ENCODE peak calls at places on chromosomes 11 and 22, in seven cellular contexts. L is AG08395; G is tibial artery; J is activated CD4-positive, alpha-beta T cell treated with anti-CD3 and anti-CD28 coated beads, Interleukin-2, amount 50 U/mL, for 1 hour; M is NCI-H460; E is lung microvascular endothelial cell; A is GM12865. Z is an unnamed sample.

GRCh38 chr22:19143212-19143611 is 1.2 kb downstream of the ESS2 start:
- DNase-seq in L (no peak), G (no peak), J (no peak), M (no peak), E (no peak), A (no peak), Z (no peak)

GRCh38 chr11:9090488-9091043 is 833 bp downstream of the SCUBE2 start:
- DNase-seq in L (peak; percentile 28), G (no peak), J (no peak), M (no peak), E (no peak), A (no peak), Z (no peak)

GRCh38 chr11:128663824-128664223 is 30.0 kb upstream of the FLI1 start:
- DNase-seq in L (no peak), G (no peak), J (no peak), M (no peak), E (no peak), A (no peak), Z (no peak)

GRCh38 chr11:84969103-84969502 is 658.0 kb downstream of the DLG2 start:
- DNase-seq in L (peak; percentile 50), G (peak; percentile 66), J (no peak), M (no peak), E (no peak), A (no peak), Z (no peak)

GRCh38 chr11:2795491-2795991 is 90.0 kb downstream of the CDKN1C start:
- DNase-seq in L (no peak), G (no peak), J (no peak), M (no peak), E (no peak), A (no peak), Z (no peak)

GRCh38 chr11:24754406-24754805 is 257.6 kb downstream of the LUZP2 start:
- DNase-seq in L (no peak), G (no peak), J (no peak), M (no peak), E (no peak), A (no peak), Z (no peak)

GRCh38 chr11:93917673-93918072 is 67.3 kb upstream of the VSTM5 start:
- DNase-seq in L (no peak), G (no peak), J (no peak), M (no peak), E (no peak), A (no peak), Z (no peak)

GRCh38 chr11:110199184-110199981 is 97.0 kb downstream of the RDX start:
- DNase-seq in L (no peak), G (no peak), J (no peak), M (no peak), E (no peak), A (no peak), Z (no peak)

GRCh38 chr11:114366331-114367243 is 33.7 kb downstream of the C11orf71 start:
- DNase-seq in L (peak; percentile 81), G (no peak), J (no peak), M (no peak), E (peak; percentile 57), A (no peak), Z (no peak)

GRCh38 chr11:61947486-61948210 is 2.5 kb upstream of the BEST1 start:
- DNase-seq in L (peak; percentile 93), G (peak; percentile 96), J (peak; percentile 64), M (peak; percentile 81), E (peak; percentile 77), A (peak; percentile 76), Z (peak; percentile 87)

GRCh38 chr11:22192289-22192641 is 620 bp upstream of the ANO5 start:
- DNase-seq in L (no peak), G (no peak), J (no peak), M (no peak), E (no peak), A (peak; percentile 1), Z (no peak)

GRCh38 chr11:71486320-71486719 is 33.3 kb downstream of the NADSYN1 start:
- DNase-seq in L (no peak), G (no peak), J (no peak), M (no peak), E (no peak), A (no peak), Z (no peak)

GRCh38 chr11:94895971-94896370 is 77.4 kb downstream of the CWC15 start:
- DNase-seq in L (peak; percentile 50), G (no peak), J (no peak), M (no peak), E (peak; percentile 82), A (no peak), Z (no peak)

GRCh38 chr11:65444314-65445051 is 21.9 kb downstream of the NEAT1 start:
- DNase-seq in L (no peak), G (peak; percentile 74), J (no peak), M (no peak), E (peak; percentile 39), A (no peak), Z (no peak)

GRCh38 chr11:29780756-29781155 is 236.1 kb downstream of the KCNA4 start:
- DNase-seq in L (no peak), G (no peak), J (no peak), M (no peak), E (no peak), A (no peak), Z (no peak)

GRCh38 chr11:93933230-93933629 is 82.8 kb upstream of the VSTM5 start:
- DNase-seq in L (no peak), G (no peak), J (no peak), M (no peak), E (no peak), A (no peak), Z (no peak)

GRCh38 chr22:24134090-24134846 is 47.0 kb upstream of the SUSD2 start:
- DNase-seq in L (no peak), G (peak; percentile 80), J (peak; percentile 74), M (no peak), E (no peak), A (no peak), Z (no peak)

GRCh38 chr11:112396092-112396491 is 135.4 kb upstream of the PLET1 start:
- DNase-seq in L (no peak), G (no peak), J (no peak), M (no peak), E (no peak), A (no peak), Z (no peak)

GRCh38 chr22:20486229-20486628 is 9.4 kb downstream of the KLHL22 start:
- DNase-seq in L (peak; percentile 55), G (no peak), J (no peak), M (no peak), E (no peak), A (no peak), Z (no peak)

GRCh38 chr11:122163420-122163819 is 47.4 kb upstream of the BLID start:
- DNase-seq in L (peak; percentile 65), G (no peak), J (no peak), M (no peak), E (no peak), A (no peak), Z (no peak)

GRCh38 chr11:28932940-28933339 is 824.8 kb downstream of the METTL15 start:
- DNase-seq in L (no peak), G (no peak), J (no peak), M (no peak), E (no peak), A (no peak), Z (no peak)

GRCh38 chr11:124315052-124315451 is 1.3 kb upstream of the OR8D1 start:
- DNase-seq in L (no peak), G (no peak), J (no peak), M (no peak), E (peak; percentile 96), A (no peak), Z (no peak)

GRCh38 chr11:66313321-66314185 is 3.3 kb downstream of the CD248 start:
- DNase-seq in L (no peak), G (no peak), J (no peak), M (no peak), E (no peak), A (no peak), Z (no peak)

GRCh38 chr11:85346484-85346883 is 280.7 kb downstream of the DLG2 start:
- DNase-seq in L (no peak), G (no peak), J (no peak), M (no peak), E (no peak), A (no peak), Z (no peak)

GRCh38 chr11:77146261-77147035 is 18.4 kb downstream of the MYO7A start:
- DNase-seq in L (no peak), G (no peak), J (no peak), M (no peak), E (no peak), A (no peak), Z (no peak)

GRCh38 chr22:18979957-18980356 is 43.9 kb upstream of the PRODH start:
- DNase-seq in L (no peak), G (no peak), J (no peak), M (no peak), E (no peak), A (no peak), Z (no peak)